ENCODE peak calls at places on chromosome 14, in seven cellular contexts. Q is heart left ventricle, N is lower leg skin, M is body of pancreas, J is ovary, H is IMR-90, D is tibial nerve. U is an unnamed sample.

GRCh38 chr14:25406818-25407217 is 356.9 kb upstream of the STXBP6 start:
- DNase-seq in Q (no peak), J (no peak), D (no peak), M (no peak), N (no peak), H (peak), U (peak)

GRCh38 chr14:90277581-90278198 is 21.3 kb downstream of the PSMC1 start:
- DNase-seq in Q (no peak), H (no peak), J (no peak), M (no peak), D (no peak), N (no peak), U (no peak)

GRCh38 chr14:32933623-32933942 is 5.1 kb upstream of the NPAS3 start:
- DNase-seq in M (no peak), H (no peak), D (no peak), N (no peak), Q (no peak), J (no peak), U (no peak)

GRCh38 chr14:90628825-90629224 is 187.4 kb downstream of the TTC7B start:
- DNase-seq in D (no peak), J (no peak), M (peak), N (no peak), Q (no peak), H (no peak), U (no peak)

GRCh38 chr14:66680216-66680615 is 172.3 kb downstream of the GPHN start:
- DNase-seq in D (no peak), Q (no peak), M (no peak), H (no peak), N (no peak), J (no peak), U (no peak)

GRCh38 chr14:61511558-61511924 is 183.8 kb upstream of the HIF1A start:
- DNase-seq in M (peak), J (no peak), H (no peak), Q (no peak), N (peak), D (no peak), U (no peak)

GRCh38 chr14:26773906-26774593 is 176.2 kb upstream of the NOVA1 start:
- DNase-seq in N (no peak), H (no peak), M (no peak), D (no peak), Q (no peak), J (no peak), U (no peak)

GRCh38 chr14:75068294-75069020 is 984 bp upstream of the ZC2HC1C start:
- DNase-seq in N (no peak), M (no peak), H (no peak), D (no peak), Q (no peak), J (no peak), U (no peak)

GRCh38 chr14:59564356-59564755 is 12.3 kb downstream of the CCDC175 start:
- DNase-seq in H (no peak), J (no peak), D (no peak), M (no peak), N (no peak), Q (no peak), U (no peak)

GRCh38 chr14:72699433-72699832 is 194.5 kb downstream of the DPF3 start:
- DNase-seq in D (no peak), J (no peak), H (no peak), M (no peak), N (no peak), Q (no peak), U (no peak)

GRCh38 chr14:100826371-100827139 is 637 bp downstream of the MEG3 start:
- DNase-seq in M (no peak), J (no peak), Q (peak), N (no peak), D (no peak), H (no peak), U (no peak)

GRCh38 chr14:65153101-65153500 is 50.8 kb upstream of the MAX start:
- DNase-seq in D (no peak), H (no peak), J (peak), Q (no peak), N (no peak), M (no peak), U (no peak)

GRCh38 chr14:98564006-98564405 is 708.0 kb downstream of the BCL11B start:
- DNase-seq in Q (no peak), H (no peak), N (no peak), J (no peak), D (no peak), M (no peak), U (no peak)

GRCh38 chr14:54225457-54225856 is 171.3 kb upstream of the CDKN3 start:
- DNase-seq in N (no peak), Q (no peak), J (no peak), H (no peak), M (no peak), D (no peak), U (no peak)

GRCh38 chr14:82905762-82906161 is 1372.1 kb upstream of the SEL1L start:
- DNase-seq in D (no peak), M (no peak), H (no peak), N (no peak), Q (no peak), J (no peak), U (no peak)

GRCh38 chr14:81221579-81222102 is 882 bp upstream of the GTF2A1 start:
- DNase-seq in H (peak), M (peak), Q (no peak), D (peak), J (no peak), N (no peak), U (peak)

GRCh38 chr14:70254476-70254961 is 65.8 kb upstream of the SLC8A3 start:
- DNase-seq in M (peak), J (peak), H (peak), Q (peak), D (no peak), N (no peak), U (peak)

GRCh38 chr14:100586520-100587247 is 533 bp downstream of the BEGAIN start:
- DNase-seq in J (no peak), N (no peak), M (peak), Q (peak), D (no peak), H (no peak), U (no peak)

GRCh38 chr14:65940056-65940735 is 527.7 kb downstream of the FUT8 start:
- DNase-seq in D (no peak), M (no peak), N (no peak), J (no peak), H (no peak), Q (no peak), U (peak)

GRCh38 chr14:97456958-97457357 is 659.8 kb downstream of the VRK1 start:
- DNase-seq in J (no peak), M (no peak), H (no peak), N (no peak), Q (peak), D (no peak), U (no peak)

GRCh38 chr14:55976219-55976618 is 142.0 kb upstream of the PELI2 start:
- DNase-seq in N (no peak), D (no peak), M (peak), J (no peak), Q (no peak), H (no peak), U (no peak)

GRCh38 chr14:100885196-100886030 is 18.1 kb downstream of the RTL1 start:
- DNase-seq in N (no peak), M (no peak), Q (no peak), D (no peak), H (no peak), J (no peak), U (no peak)

GRCh38 chr14:64410084-64410774 is 22.1 kb downstream of the MTHFD1 start:
- DNase-seq in N (no peak), J (no peak), D (no peak), M (no peak), H (peak), Q (no peak), U (peak)

GRCh38 chr14:63745858-63746425 is 18.1 kb upstream of the SGPP1 start:
- DNase-seq in N (peak), M (no peak), Q (no peak), D (peak), J (no peak), H (no peak), U (peak)

GRCh38 chr14:97395068-97395467 is 597.9 kb downstream of the VRK1 start:
- DNase-seq in M (no peak), D (no peak), N (no peak), Q (no peak), H (no peak), J (no peak), U (no peak)

GRCh38 chr14:33363687-33364086 is 425.0 kb downstream of the NPAS3 start:
- DNase-seq in M (no peak), Q (no peak), H (no peak), N (no peak), J (no peak), D (no peak), U (no peak)

GRCh38 chr14:51006781-51007211 is 62.5 kb upstream of the PYGL start:
- DNase-seq in H (peak), M (no peak), D (peak), J (no peak), N (peak), Q (no peak), U (no peak)

GRCh38 chr14:45254771-45255170 is 1.8 kb upstream of the MIS18BP1 start:
- DNase-seq in J (no peak), N (no peak), M (no peak), H (no peak), D (no peak), Q (no peak), U (no peak)

GRCh38 chr14:64646103-64646502 is 58.1 kb upstream of the PLEKHG3 start:
- DNase-seq in D (peak), H (peak), Q (no peak), J (no peak), N (no peak), M (no peak), U (no peak)

GRCh38 chr14:55329999-55330710 is 58.9 kb downstream of the FBXO34 start:
- DNase-seq in D (no peak), Q (no peak), J (no peak), N (no peak), M (no peak), H (peak), U (no peak)

GRCh38 chr14:65156568-65157366 is 54.5 kb upstream of the MAX start:
- DNase-seq in J (peak), H (peak), D (peak), M (no peak), Q (peak), N (peak), U (no peak)

GRCh38 chr14:92615451-92615850 is 101.9 kb downstream of the RIN3 start:
- DNase-seq in N (no peak), H (no peak), Q (no peak), D (no peak), J (no peak), M (no peak), U (no peak)

GRCh38 chr14:99574099-99574880 is 29.7 kb downstream of the CCDC85C start:
- DNase-seq in M (peak), H (peak), Q (no peak), J (peak), N (no peak), D (no peak), U (no peak)

GRCh38 chr14:99758121-99758871 is 34.9 kb upstream of the EML1 start:
- DNase-seq in N (no peak), H (peak), Q (no peak), J (no peak), D (no peak), M (no peak), U (no peak)

GRCh38 chr14:75334191-75335051 is 55.8 kb downstream of the FOS start:
- DNase-seq in H (peak), Q (peak), N (peak), D (peak), J (no peak), M (peak), U (no peak)

GRCh38 chr14:46490150-46490769 is 161.3 kb downstream of the RPL10L start:
- DNase-seq in N (no peak), H (no peak), D (no peak), Q (no peak), M (no peak), J (no peak), U (peak)

GRCh38 chr14:101122114-101122854 is 218.8 kb upstream of the RTL1 start:
- DNase-seq in D (peak), J (no peak), H (no peak), N (no peak), Q (no peak), M (no peak), U (no peak)

GRCh38 chr14:100348253-100348729 is 25.2 kb downstream of the SLC25A47 start:
- DNase-seq in Q (no peak), D (no peak), H (no peak), J (no peak), M (no peak), N (no peak), U (no peak)

GRCh38 chr14:98695809-98696208 is 576.2 kb downstream of the BCL11B start:
- DNase-seq in N (no peak), M (no peak), J (no peak), H (no peak), Q (no peak), D (no peak), U (no peak)

GRCh38 chr14:55794655-55795583 is 214.9 kb downstream of the KTN1 start:
- DNase-seq in M (peak), J (no peak), N (no peak), Q (no peak), H (peak), D (no peak), U (no peak)

GRCh38 chr14:22479781-22480464 is 109.1 kb downstream of the DAD1 start:
- DNase-seq in H (no peak), J (no peak), D (no peak), N (peak), M (no peak), Q (no peak), U (no peak)

GRCh38 chr14:22482782-22483553 is 106.1 kb downstream of the DAD1 start:
- DNase-seq in D (no peak), Q (no peak), H (no peak), N (no peak), J (no peak), M (no peak), U (no peak)

GRCh38 chr14:22482085-22482694 is 106.8 kb downstream of the DAD1 start:
- DNase-seq in N (no peak), M (no peak), Q (no peak), D (no peak), H (no peak), J (no peak), U (no peak)

GRCh38 chr14:22479132-22479531 is 109.9 kb downstream of the DAD1 start:
- DNase-seq in N (no peak), Q (no peak), D (no peak), H (no peak), M (no peak), J (no peak), U (no peak)

DNA sequence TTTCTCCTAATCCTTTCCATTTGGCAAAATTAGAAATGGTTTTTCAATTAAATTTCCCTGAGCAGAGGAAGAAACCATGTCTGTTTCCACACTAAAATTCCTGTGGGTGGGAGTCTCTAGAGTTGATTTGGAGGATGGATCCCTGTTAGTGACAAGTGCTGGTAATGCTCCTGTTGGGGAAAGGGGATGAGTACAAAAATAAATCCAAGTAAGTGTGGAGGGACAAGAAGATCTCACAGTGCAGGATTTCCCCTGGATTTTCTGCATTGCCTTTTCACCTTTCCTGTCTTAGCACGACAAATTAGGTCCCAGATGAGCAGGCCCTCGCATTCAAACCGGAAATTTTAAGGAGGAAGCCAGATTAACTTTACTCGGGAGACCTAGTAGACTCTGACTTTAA is 107.5 kb downstream of the DAD1 start:
- DNase-seq in Q (no peak), N (no peak), J (no peak), H (no peak), M (no peak), D (no peak), U (no peak)
- TF ChIP-seq POLR2A in Q (no peak), N (no peak), J (no peak), H (no peak), M (no peak), D (no peak), U (no peak)

DNA sequence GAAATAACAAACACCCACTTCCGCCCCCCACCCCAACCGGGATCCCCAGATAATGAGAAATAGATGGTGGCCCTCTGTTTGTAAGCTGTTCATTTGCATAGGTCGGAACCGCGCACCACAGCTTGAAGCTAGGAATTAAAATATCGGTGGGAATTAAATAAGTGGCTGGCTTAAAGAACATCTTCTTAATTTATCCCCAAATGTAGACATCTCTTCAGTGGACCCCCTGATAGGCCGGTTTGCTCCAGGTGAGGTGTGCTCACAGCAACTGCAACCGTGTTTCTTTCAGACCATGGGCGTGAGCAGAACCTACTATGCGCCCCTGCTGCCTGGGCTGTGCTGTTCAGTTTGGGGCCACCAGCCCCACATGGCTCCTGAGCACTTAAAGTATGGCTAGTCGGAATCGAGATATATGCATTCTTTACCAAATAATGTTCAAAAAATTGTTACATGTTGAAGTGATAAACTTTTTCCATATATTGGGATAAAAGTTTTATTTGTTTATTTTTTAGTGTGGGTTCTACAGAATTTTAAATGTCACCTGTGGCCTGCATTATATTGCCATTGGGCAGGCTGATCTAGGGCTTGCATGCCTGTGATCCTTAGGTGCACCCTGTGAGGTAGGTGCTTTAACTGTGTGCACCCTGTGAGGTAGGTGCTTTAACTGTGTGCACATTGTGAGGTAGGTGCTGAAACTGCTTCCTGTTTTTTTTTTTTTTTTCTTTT is 821 bp upstream of the DICER1 start:
- DNase-seq in Q (no peak), H (no peak), J (no peak), N (no peak), M (no peak), D (no peak), U (peak)
- TF ChIP-seq POLR2A in Q (no peak), H (no peak), J (no peak), N (no peak), M (no peak), D (no peak), U (no peak)

DNA sequence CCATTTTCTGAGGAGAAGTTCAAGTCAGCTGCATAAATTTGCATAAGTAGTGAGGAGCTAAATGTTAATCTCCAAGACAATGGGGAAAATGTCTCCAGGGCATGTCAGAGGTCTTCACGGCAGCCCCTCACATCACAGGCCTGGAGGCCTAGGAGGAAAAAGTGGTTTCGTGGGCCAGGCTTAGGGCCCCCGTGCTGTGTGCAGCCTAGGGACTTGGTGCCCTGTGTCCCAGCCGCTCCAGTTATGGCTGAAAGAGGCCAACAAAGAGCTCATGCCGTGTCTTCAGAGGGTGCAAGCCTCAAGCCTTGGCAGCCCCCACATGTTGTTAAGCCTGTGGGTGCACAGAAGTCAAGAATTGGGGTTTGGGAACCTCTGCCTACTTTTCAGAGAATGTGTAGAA is 41.9 kb upstream of the RD3L start:
- DNase-seq in N (no peak), J (no peak), D (no peak), H (no peak), Q (no peak), M (no peak), U (no peak)
- TF ChIP-seq POLR2A in N (no peak), J (no peak), D (no peak), H (no peak), Q (no peak), M (no peak), U (no peak)

DNA sequence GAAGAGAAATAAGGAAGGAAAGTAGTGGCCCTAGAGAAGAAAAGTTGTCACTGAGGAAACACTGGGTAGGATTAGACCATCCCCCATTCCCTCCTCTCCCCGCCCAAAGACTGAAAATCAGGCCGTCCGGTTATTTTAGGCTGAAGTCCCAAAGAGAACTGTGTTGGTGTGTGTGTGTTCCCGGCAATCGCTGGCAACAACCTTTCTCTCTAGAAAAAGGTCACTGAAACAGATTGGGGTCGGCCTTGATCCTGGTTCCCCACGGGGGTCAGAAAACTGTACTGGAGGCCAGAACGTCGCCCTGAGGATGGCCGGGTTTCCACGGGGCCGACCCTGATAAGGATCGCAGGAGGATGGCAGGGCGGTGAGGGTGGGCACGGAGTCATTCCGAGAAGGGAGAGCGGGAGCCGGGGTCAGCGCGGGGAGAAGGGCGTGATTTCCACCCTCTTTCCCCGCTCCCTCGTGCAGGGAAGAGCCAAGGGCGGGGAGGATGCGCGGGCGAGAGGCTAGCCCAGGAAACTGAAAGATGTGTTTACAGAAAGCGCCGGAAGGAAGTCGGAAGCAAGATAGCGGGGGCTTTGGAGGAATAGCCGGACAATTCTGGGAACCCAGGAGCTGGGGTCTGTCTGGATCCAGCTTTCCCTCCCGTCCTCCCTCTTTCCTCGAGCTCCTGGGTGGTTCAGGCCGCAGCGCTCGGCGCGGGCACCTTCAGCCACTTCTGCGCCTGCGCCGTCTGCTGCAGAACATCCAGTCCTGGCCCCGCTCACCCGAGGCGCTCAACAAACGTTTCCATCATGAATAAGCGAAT is 25.3 kb upstream of the SPTLC2 start:
- DNase-seq in D (peak), H (peak), M (peak), J (peak), Q (peak), N (peak), U (peak)
- TF ChIP-seq POLR2A in D (no peak), H (no peak), M (peak), J (no peak), Q (peak), N (no peak), U (peak)

U was measured in erythroblast.